ENCODE peak calls at places on chromosome 11, in five cellular contexts. A is dorsolateral prefrontal cortex; K is mammary epithelial cell; C is cardiac muscle cell; P is effector memory CD4-positive, alpha-beta T cell. V is an unnamed sample.

GRCh38 chr11:2794947-2795346 is 90.6 kb downstream of the CDKN1C start:
- DNase-seq in C (no peak), P (no peak), K (no peak), A (peak), V (no peak)

GRCh38 chr11:121634889-121635288 is 182.1 kb upstream of the SORL1-AS1 start:
- DNase-seq in A (no peak), P (no peak), C (no peak), K (peak), V (no peak)

GRCh38 chr11:33970984-33971466 is 79.1 kb upstream of the LMO2 start:
- DNase-seq in C (peak), K (peak), A (no peak), P (no peak), V (no peak)

GRCh38 chr11:7515544-7515943 is 1.7 kb downstream of the PPFIBP2 start:
- DNase-seq in A (no peak), C (no peak), P (no peak), K (no peak), V (no peak)

GRCh38 chr11:67615455-67616430 is 9.0 kb downstream of the NDUFV1 start:
- DNase-seq in K (no peak), A (no peak), P (no peak), C (peak), V (peak)

GRCh38 chr11:133052537-133052936 is 479.8 kb downstream of the OPCML start:
- DNase-seq in A (no peak), P (no peak), C (no peak), K (no peak), V (no peak)

GRCh38 chr11:117464778-117465177 is 137.1 kb downstream of the CEP164 start:
- DNase-seq in P (no peak), A (no peak), K (no peak), C (no peak), V (no peak)

GRCh38 chr11:117972589-117973445 is 13.4 kb upstream of the IL10RA start:
- DNase-seq in A (no peak), P (no peak), K (no peak), C (no peak), V (no peak)

GRCh38 chr11:14981507-14981906 is 9.4 kb upstream of the CALCA start:
- DNase-seq in K (no peak), P (no peak), C (no peak), A (no peak), V (no peak)

GRCh38 chr11:107928046-107928766 is at the start of gene RAB39A:
- DNase-seq in A (peak), C (peak), P (peak), K (peak), V (peak)

GRCh38 chr11:19409307-19409706 is 168.6 kb upstream of the E2F8 start:
- DNase-seq in A (no peak), K (no peak), P (no peak), C (peak), V (no peak)

GRCh38 chr11:44863231-44863630 is 87.5 kb downstream of the TP53I11 start:
- DNase-seq in K (no peak), C (no peak), P (no peak), A (no peak), V (no peak)

GRCh38 chr11:122107566-122107965 is 8.4 kb downstream of the BLID start:
- DNase-seq in A (no peak), K (no peak), P (no peak), C (peak), V (no peak)

GRCh38 chr11:1520209-1520986 is 33.8 kb upstream of the MOB2 start:
- DNase-seq in K (no peak), A (no peak), P (no peak), C (no peak), V (no peak)
- H3K4me3 ChIP-seq in K (no peak), A (no peak), P (no peak), C (no peak), V (no peak)

GRCh38 chr11:69155302-69156198 is at the start of gene SMIM38:
- DNase-seq in K (no peak), C (no peak), A (peak), P (no peak), V (no peak)
- H3K27ac ChIP-seq in K (no peak), C (no peak), A (peak), P (no peak), V (no peak)

DNA sequence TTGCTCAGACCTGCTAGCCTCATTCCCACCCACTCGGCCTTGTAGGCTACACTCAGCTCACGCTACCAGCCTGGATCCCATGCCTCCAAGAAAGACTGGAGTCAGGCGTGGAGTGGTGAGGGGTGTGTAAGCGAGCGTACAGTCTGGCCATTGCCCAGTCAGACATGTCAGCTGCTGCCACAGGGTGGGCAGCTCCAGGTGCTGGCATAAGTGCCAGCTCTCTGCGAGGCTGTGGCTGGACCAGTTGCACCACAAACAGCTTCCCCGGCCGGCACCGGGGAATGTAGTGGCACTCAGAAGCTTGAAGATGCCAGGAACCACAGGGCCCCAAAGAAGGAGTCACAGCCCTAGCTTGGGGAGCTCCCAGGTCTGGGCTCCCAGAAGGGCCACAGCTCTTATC is 6.3 kb downstream of the SBF2 start:
- DNase-seq in P (no peak), A (no peak), K (no peak), C (no peak), V (no peak)
- H3K4me3 ChIP-seq in P (no peak), A (no peak), K (no peak), C (no peak), V (no peak)

DNA sequence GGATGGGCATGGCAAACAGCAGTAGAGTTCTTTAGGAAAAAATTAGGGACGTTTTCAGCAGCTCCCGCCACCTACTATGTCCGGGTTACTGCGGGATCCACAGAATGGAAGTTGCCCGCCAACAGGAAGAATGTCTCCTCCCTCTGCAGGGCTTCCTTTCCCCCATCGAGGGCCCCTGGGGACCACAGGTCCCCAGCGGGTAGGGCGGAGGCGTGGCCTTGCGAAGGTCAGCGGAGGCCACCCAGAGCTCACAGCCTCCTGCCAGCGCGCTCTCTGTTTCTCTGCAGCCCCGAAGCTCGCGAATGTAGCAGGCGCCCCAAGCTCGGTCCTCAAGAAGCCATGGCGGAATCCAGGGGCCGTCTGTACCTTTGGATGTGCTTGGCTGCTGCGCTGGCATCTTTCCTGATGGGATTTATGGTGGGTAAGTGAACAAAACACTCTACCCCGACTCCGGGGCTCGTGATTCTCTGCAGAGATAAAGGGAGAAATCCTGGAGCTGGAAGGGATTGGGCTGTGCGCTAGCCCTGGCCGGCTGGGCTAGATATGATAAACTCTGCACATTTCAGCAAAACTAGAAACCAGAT is at the start of gene NAALAD2:
- DNase-seq in C (peak), K (no peak), A (peak), P (no peak), V (no peak)
- H3K27ac ChIP-seq in C (no peak), K (no peak), A (peak), P (no peak), V (no peak)

GRCh38 chr11:12725863-12726666 is 51.8 kb downstream of the TEAD1 start:
- DNase-seq in A (no peak), P (no peak), K (peak), C (no peak), V (no peak)

GRCh38 chr11:12724301-12725046 is 50.3 kb downstream of the TEAD1 start:
- DNase-seq in P (no peak), K (peak), C (no peak), A (no peak), V (no peak)

GRCh38 chr11:12725047-12725862 is 51.0 kb downstream of the TEAD1 start:
- DNase-seq in P (no peak), A (no peak), C (no peak), K (no peak), V (no peak)

GRCh38 chr11:12721816-12722604 is 47.8 kb downstream of the TEAD1 start:
- DNase-seq in A (no peak), K (no peak), P (no peak), C (no peak), V (no peak)

GRCh38 chr11:12723410-12724297 is 49.4 kb downstream of the TEAD1 start:
- DNase-seq in A (no peak), K (peak), C (no peak), P (no peak), V (no peak)
- H3K4me3 ChIP-seq in A (no peak), K (peak), C (no peak), P (no peak), V (no peak)

DNA sequence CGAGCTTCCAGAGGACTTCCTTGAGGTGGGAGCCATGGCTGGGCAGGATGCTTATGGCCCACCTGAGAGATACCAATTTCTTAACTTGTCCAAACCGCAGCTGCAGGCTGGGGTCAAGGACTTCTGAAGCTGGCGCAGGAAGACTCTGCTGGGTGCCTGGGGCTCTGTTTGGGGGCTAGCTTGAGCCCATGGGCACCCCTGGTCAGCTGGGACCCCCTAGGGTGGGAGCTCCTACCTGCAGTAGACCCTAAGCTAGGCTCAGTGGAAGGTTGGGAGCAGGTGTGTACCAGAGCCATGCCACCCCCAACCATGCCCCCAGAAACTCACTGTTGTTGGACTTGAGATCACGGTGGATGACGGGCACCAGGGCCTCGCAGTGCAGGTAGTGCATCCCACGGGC is 1.3 kb downstream of the MAP3K11 start:
- DNase-seq in P (no peak), C (no peak), A (no peak), K (no peak), V (no peak)
- H3K27ac ChIP-seq in P (peak), C (no peak), A (peak), K (no peak), V (peak)

GRCh38 chr11:64810271-64810890 is at the start of gene MEN1:
- DNase-seq in P (peak), A (peak), K (peak), C (peak), V (peak)

GRCh38 chr11:64809781-64810241 is 540 bp downstream of the MEN1 start:
- DNase-seq in A (no peak), P (no peak), K (peak), C (peak), V (no peak)

GRCh38 chr11:64814712-64815187 is 4.4 kb upstream of the MEN1 start:
- DNase-seq in C (no peak), K (no peak), P (no peak), A (no peak), V (no peak)

GRCh38 chr11:64813826-64814225 is 3.5 kb upstream of the MEN1 start:
- DNase-seq in A (no peak), K (no peak), C (no peak), P (no peak), V (no peak)

DNA sequence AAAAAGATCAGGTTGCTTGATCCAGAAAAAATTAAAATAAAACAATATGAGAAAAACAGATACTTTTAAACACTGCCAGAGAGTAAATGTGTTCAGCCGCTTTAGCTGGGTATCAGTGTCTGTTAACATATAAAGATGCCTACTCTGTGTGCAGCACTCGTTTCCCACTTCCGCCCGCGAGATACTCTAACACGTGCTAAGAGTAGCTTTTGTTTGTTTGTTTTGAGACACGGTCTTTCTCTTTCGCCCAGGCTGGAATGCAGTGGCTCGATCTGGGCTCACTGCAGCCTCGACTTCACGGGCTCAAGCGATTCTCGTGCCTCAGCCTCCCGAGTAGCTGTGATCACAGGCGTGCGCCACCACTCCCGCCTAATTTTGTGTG is 531 bp upstream of the MEN1 start:
- DNase-seq in C (no peak), K (no peak), P (peak), A (peak), V (peak)
- H3K4me3 ChIP-seq in C (peak), K (peak), P (peak), A (peak), V (peak)

DNA sequence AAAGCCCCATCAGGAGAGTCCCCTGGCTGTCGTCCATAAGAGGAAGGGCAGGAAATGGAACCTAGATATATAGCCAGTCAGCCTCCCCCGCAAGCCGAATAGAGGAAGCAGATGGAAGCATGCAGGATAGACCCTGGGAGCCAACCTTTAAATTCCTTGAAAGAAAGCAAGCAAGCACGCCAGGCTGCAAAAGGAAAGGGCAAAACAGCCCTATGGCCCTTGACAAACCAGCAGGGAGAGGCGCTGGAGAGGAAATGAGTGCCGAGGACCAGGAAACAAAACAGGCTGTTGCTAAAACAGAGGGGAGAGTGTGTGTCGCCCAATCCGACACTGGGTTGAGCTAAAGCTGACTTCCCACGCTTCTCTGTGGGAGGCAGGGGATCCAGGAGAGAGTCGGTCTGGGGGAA is 203.5 kb upstream of the MTNR1B start:
- DNase-seq in P (no peak), K (no peak), A (no peak), C (no peak), V (no peak)
- H3K27ac ChIP-seq in P (no peak), K (no peak), A (peak), C (no peak), V (no peak)

DNA sequence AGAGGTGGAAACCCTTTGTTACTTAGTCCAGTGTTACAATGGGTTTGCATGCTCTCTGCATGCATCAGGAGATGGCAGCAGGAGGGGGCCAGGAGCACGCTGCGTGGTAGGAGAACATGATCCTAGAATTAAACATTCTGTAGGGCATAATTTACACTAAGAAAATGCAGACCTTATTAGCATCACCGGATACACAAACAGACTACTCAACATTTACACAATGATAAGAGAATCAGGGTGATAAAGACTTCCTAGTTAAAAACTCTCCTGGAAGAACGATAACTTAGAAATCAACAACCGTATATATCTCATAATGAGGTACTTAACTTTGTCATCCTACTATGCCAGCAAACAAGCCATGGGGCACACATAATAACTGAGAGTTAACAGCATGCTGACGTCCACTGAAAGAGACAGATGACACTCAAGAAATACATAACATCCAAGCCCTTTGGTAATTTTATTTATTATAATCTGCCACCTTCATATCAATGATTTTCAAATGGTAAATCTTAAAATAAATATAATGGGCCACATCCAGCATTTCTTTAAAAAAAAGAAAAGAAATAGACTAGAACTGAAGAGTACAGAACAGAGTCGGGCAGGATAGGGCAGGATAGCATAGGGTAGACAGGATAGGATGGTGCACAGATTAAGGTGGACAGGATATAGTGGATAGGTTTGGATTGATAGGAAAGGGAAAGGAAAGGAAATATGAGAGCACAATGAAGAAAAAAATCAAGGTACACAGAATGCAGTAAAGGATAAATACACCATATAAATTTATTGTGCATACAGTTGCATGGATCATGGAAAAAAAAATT is 27.5 kb downstream of the CADM1 start:
- DNase-seq in K (no peak), P (no peak), A (no peak), C (no peak), V (no peak)
- H3K4me3 ChIP-seq in K (no peak), P (no peak), A (no peak), C (no peak), V (no peak)